ENCODE peak calls at places on chromosomes 2 and 18, in ten cellular contexts. Z is BJ; U is HEK293T; X is H7; I is GM19239; Q is Right ventricle myocardium inferior; K is stimulated activated CD4-positive, alpha-beta T cell treated with anti-CD3 and anti-CD28 coated beads, Interleukin-12 subunit alpha, Interleukin-12 subunit beta, amount 100 ng/mL, for 24 hours; S is SJSA1; A is OCI-LY7; Y is colonic mucosa. L is an unnamed sample.

GRCh38 chr2:186309901-186310300 is 176.2 kb upstream of the ZC3H15 start:
- DNase-seq in Z (no peak), U (no peak), X (no peak), I (no peak), Q (no peak), K (no peak), S (no peak), A (no peak), Y (no peak), L (no peak)

GRCh38 chr18:22194151-22194598 is 24.8 kb downstream of the GATA6 start:
- DNase-seq in Z (no peak), U (no peak), X (peak; percentile 39), I (no peak), Q (no peak), K (no peak), S (no peak), A (no peak), Y (peak; percentile 91), L (peak; percentile 79)

GRCh38 chr2:112867701-112868631 is 31.4 kb upstream of the IL1B start:
- DNase-seq in Z (no peak), U (no peak), X (no peak), I (no peak), Q (no peak), K (no peak), S (no peak), A (no peak), Y (peak; percentile 64), L (no peak)

GRCh38 chr2:202932425-202933138 is 20.5 kb downstream of the CARF start:
- DNase-seq in Z (no peak), U (no peak), X (no peak), I (no peak), Q (no peak), K (no peak), S (no peak), A (no peak), Y (no peak), L (no peak)

GRCh38 chr2:173054466-173054865 is 21.2 kb upstream of the MAP3K20 start:
- DNase-seq in Z (no peak), U (no peak), X (no peak), I (no peak), Q (no peak), K (no peak), S (peak; percentile 75), A (no peak), Y (no peak), L (no peak)

GRCh38 chr2:10267551-10268465 is 34.9 kb upstream of the HPCAL1 start:
- DNase-seq in Z (no peak), U (no peak), X (peak; percentile 80), I (no peak), Q (no peak), K (no peak), S (no peak), A (no peak), Y (peak; percentile 89), L (no peak)

GRCh38 chr2:42960835-42961165 is 168.4 kb upstream of the HAAO start:
- DNase-seq in Z (no peak), U (no peak), X (no peak), I (no peak), Q (no peak), K (no peak), S (no peak), A (no peak), Y (no peak), L (peak; percentile 20)

GRCh38 chr2:196967126-196967525 is 40.6 kb upstream of the PGAP1 start:
- DNase-seq in Z (no peak), U (peak; percentile 24), X (no peak), I (no peak), Q (no peak), K (no peak), S (peak; percentile 21), A (no peak), Y (peak; percentile 35), L (peak; percentile 28)

GRCh38 chr2:241412144-241412543 is 56.1 kb downstream of the FARP2 start:
- DNase-seq in Z (peak; percentile 37), U (peak; percentile 34), X (no peak), I (no peak), Q (no peak), K (no peak), S (no peak), A (no peak), Y (peak; percentile 82), L (peak; percentile 82)

GRCh38 chr2:202037086-202037485 is 3.4 kb downstream of the FZD7 start:
- DNase-seq in Z (no peak), U (no peak), X (no peak), I (no peak), Q (no peak), K (no peak), S (peak; percentile 82), A (no peak), Y (no peak), L (no peak)

GRCh38 chr18:9951022-9951859 is 37.4 kb downstream of the VAPA start:
- DNase-seq in Z (no peak), U (peak; percentile 38), X (peak; percentile 51), I (no peak), Q (no peak), K (no peak), S (peak; percentile 50), A (peak; percentile 45), Y (no peak), L (peak; percentile 75)

GRCh38 chr2:28269019-28269784 is 123.5 kb upstream of the FOSL2 start:
- DNase-seq in Z (no peak), U (no peak), X (no peak), I (no peak), Q (no peak), K (no peak), S (peak; percentile 29), A (no peak), Y (peak; percentile 79), L (peak; percentile 25)